ENCODE peak calls at places on chromosomes 3 and 15, in six cellular contexts. One of them, this sample, is unnamed.

GRCh38 chr3:171704002-171704401 is 106.3 kb downstream of the PLD1 start:
- DNase-seq in NCI-H1436: peak
- DNase-seq in NCI-H1105 treated with DMSO at 0.1 percent for 48 hours: no peak
- DNase-seq in progenitor cell of endocrine pancreas: no peak
- DNase-seq in small intestine: peak
- DNase-seq in NCI-H748 treated with DMSO at 0.1 percent for 48 hours: peak
- DNase-seq in this sample: peak

GRCh38 chr15:100879461-100880138 is at the start of gene ALDH1A3:
- DNase-seq in NCI-H1436: no peak
- DNase-seq in NCI-H1105 treated with DMSO at 0.1 percent for 48 hours: no peak
- DNase-seq in progenitor cell of endocrine pancreas: no peak
- DNase-seq in small intestine: no peak
- DNase-seq in NCI-H748 treated with DMSO at 0.1 percent for 48 hours: no peak
- DNase-seq in this sample: no peak

GRCh38 chr3:5019411-5020261 is 40.4 kb downstream of the BHLHE40 start:
- DNase-seq in NCI-H1436: no peak
- DNase-seq in NCI-H1105 treated with DMSO at 0.1 percent for 48 hours: no peak
- DNase-seq in progenitor cell of endocrine pancreas: no peak
- DNase-seq in small intestine: peak
- DNase-seq in NCI-H748 treated with DMSO at 0.1 percent for 48 hours: no peak
- DNase-seq in this sample: peak

GRCh38 chr3:71543371-71544016 is 40.0 kb downstream of the FOXP1 start:
- DNase-seq in NCI-H1436: no peak
- DNase-seq in NCI-H1105 treated with DMSO at 0.1 percent for 48 hours: no peak
- DNase-seq in progenitor cell of endocrine pancreas: no peak
- DNase-seq in small intestine: no peak
- DNase-seq in NCI-H748 treated with DMSO at 0.1 percent for 48 hours: no peak
- DNase-seq in this sample: no peak

GRCh38 chr3:143170676-143171075 is 51.1 kb downstream of the CHST2 start:
- DNase-seq in NCI-H1436: no peak
- DNase-seq in NCI-H1105 treated with DMSO at 0.1 percent for 48 hours: no peak
- DNase-seq in progenitor cell of endocrine pancreas: no peak
- DNase-seq in small intestine: peak
- DNase-seq in NCI-H748 treated with DMSO at 0.1 percent for 48 hours: no peak
- DNase-seq in this sample: peak

GRCh38 chr15:70835415-70835814 is 18.5 kb downstream of the LARP6 start:
- DNase-seq in NCI-H1436: no peak
- DNase-seq in NCI-H1105 treated with DMSO at 0.1 percent for 48 hours: no peak
- DNase-seq in progenitor cell of endocrine pancreas: no peak
- DNase-seq in small intestine: no peak
- DNase-seq in NCI-H748 treated with DMSO at 0.1 percent for 48 hours: no peak
- DNase-seq in this sample: peak

GRCh38 chr15:88664151-88664778 is 25.4 kb downstream of the ISG20 start:
- DNase-seq in NCI-H1436: no peak
- DNase-seq in NCI-H1105 treated with DMSO at 0.1 percent for 48 hours: no peak
- DNase-seq in progenitor cell of endocrine pancreas: no peak
- DNase-seq in small intestine: peak
- DNase-seq in NCI-H748 treated with DMSO at 0.1 percent for 48 hours: no peak
- DNase-seq in this sample: no peak

GRCh38 chr3:87069963-87070362 is 79.0 kb upstream of the VGLL3 start:
- DNase-seq in NCI-H1436: no peak
- DNase-seq in NCI-H1105 treated with DMSO at 0.1 percent for 48 hours: no peak
- DNase-seq in progenitor cell of endocrine pancreas: no peak
- DNase-seq in small intestine: peak
- DNase-seq in NCI-H748 treated with DMSO at 0.1 percent for 48 hours: no peak
- DNase-seq in this sample: no peak

GRCh38 chr3:81242871-81243270 is 518.6 kb downstream of the GBE1 start:
- DNase-seq in NCI-H1436: peak
- DNase-seq in NCI-H1105 treated with DMSO at 0.1 percent for 48 hours: peak
- DNase-seq in progenitor cell of endocrine pancreas: no peak
- DNase-seq in small intestine: peak
- DNase-seq in NCI-H748 treated with DMSO at 0.1 percent for 48 hours: peak
- DNase-seq in this sample: peak

GRCh38 chr15:53323197-53323596 is 436.3 kb downstream of the WDR72 start:
- DNase-seq in NCI-H1436: no peak
- DNase-seq in NCI-H1105 treated with DMSO at 0.1 percent for 48 hours: no peak
- DNase-seq in progenitor cell of endocrine pancreas: no peak
- DNase-seq in small intestine: peak
- DNase-seq in NCI-H748 treated with DMSO at 0.1 percent for 48 hours: no peak
- DNase-seq in this sample: no peak

GRCh38 chr3:173257797-173258196 is 116.8 kb upstream of the SPATA16 start:
- DNase-seq in NCI-H1436: no peak
- DNase-seq in NCI-H1105 treated with DMSO at 0.1 percent for 48 hours: no peak
- DNase-seq in progenitor cell of endocrine pancreas: no peak
- DNase-seq in small intestine: no peak
- DNase-seq in NCI-H748 treated with DMSO at 0.1 percent for 48 hours: no peak
- DNase-seq in this sample: no peak

GRCh38 chr3:150970665-150971327 is 1.7 kb downstream of the CLRN1 start:
- DNase-seq in NCI-H1436: no peak
- DNase-seq in NCI-H1105 treated with DMSO at 0.1 percent for 48 hours: no peak
- DNase-seq in progenitor cell of endocrine pancreas: no peak
- DNase-seq in small intestine: no peak
- DNase-seq in NCI-H748 treated with DMSO at 0.1 percent for 48 hours: no peak
- DNase-seq in this sample: peak

GRCh38 chr3:111035896-111036295 is 35.7 kb upstream of the NECTIN3 start:
- DNase-seq in NCI-H1436: no peak
- DNase-seq in NCI-H1105 treated with DMSO at 0.1 percent for 48 hours: no peak
- DNase-seq in progenitor cell of endocrine pancreas: no peak
- DNase-seq in small intestine: no peak
- DNase-seq in NCI-H748 treated with DMSO at 0.1 percent for 48 hours: no peak
- DNase-seq in this sample: no peak

GRCh38 chr3:57709559-57709958 is 16.7 kb upstream of the DENND6A start:
- DNase-seq in NCI-H1436: no peak
- DNase-seq in NCI-H1105 treated with DMSO at 0.1 percent for 48 hours: no peak
- DNase-seq in progenitor cell of endocrine pancreas: no peak
- DNase-seq in small intestine: no peak
- DNase-seq in NCI-H748 treated with DMSO at 0.1 percent for 48 hours: no peak
- DNase-seq in this sample: no peak

GRCh38 chr15:37981781-37982180 is 47.3 kb downstream of the TMCO5A start:
- DNase-seq in NCI-H1436: no peak
- DNase-seq in NCI-H1105 treated with DMSO at 0.1 percent for 48 hours: no peak
- DNase-seq in progenitor cell of endocrine pancreas: no peak
- DNase-seq in small intestine: peak
- DNase-seq in NCI-H748 treated with DMSO at 0.1 percent for 48 hours: no peak
- DNase-seq in this sample: peak

GRCh38 chr3:16740531-16740930 is 135.3 kb upstream of the DAZL start:
- DNase-seq in NCI-H1436: no peak
- DNase-seq in NCI-H1105 treated with DMSO at 0.1 percent for 48 hours: no peak
- DNase-seq in progenitor cell of endocrine pancreas: no peak
- DNase-seq in small intestine: no peak
- DNase-seq in NCI-H748 treated with DMSO at 0.1 percent for 48 hours: no peak
- DNase-seq in this sample: peak

GRCh38 chr3:44958406-44958805 is 17.6 kb downstream of the ZDHHC3 start:
- DNase-seq in NCI-H1436: no peak
- DNase-seq in NCI-H1105 treated with DMSO at 0.1 percent for 48 hours: no peak
- DNase-seq in progenitor cell of endocrine pancreas: no peak
- DNase-seq in small intestine: no peak
- DNase-seq in NCI-H748 treated with DMSO at 0.1 percent for 48 hours: no peak
- DNase-seq in this sample: no peak

GRCh38 chr15:48493084-48493762 is 152.3 kb downstream of the FBN1 start:
- DNase-seq in NCI-H1436: no peak
- DNase-seq in NCI-H1105 treated with DMSO at 0.1 percent for 48 hours: no peak
- DNase-seq in progenitor cell of endocrine pancreas: no peak
- DNase-seq in small intestine: no peak
- DNase-seq in NCI-H748 treated with DMSO at 0.1 percent for 48 hours: no peak
- DNase-seq in this sample: peak

GRCh38 chr3:100089802-100090668 is 24.3 kb downstream of the FILIP1L start:
- DNase-seq in NCI-H1436: no peak
- DNase-seq in NCI-H1105 treated with DMSO at 0.1 percent for 48 hours: no peak
- DNase-seq in progenitor cell of endocrine pancreas: no peak
- DNase-seq in small intestine: peak
- DNase-seq in NCI-H748 treated with DMSO at 0.1 percent for 48 hours: no peak
- DNase-seq in this sample: peak

GRCh38 chr3:50254577-50255250 is 14.2 kb upstream of the SEMA3B start:
- DNase-seq in NCI-H1436: no peak
- DNase-seq in NCI-H1105 treated with DMSO at 0.1 percent for 48 hours: no peak
- DNase-seq in progenitor cell of endocrine pancreas: no peak
- DNase-seq in small intestine: no peak
- DNase-seq in NCI-H748 treated with DMSO at 0.1 percent for 48 hours: no peak
- DNase-seq in this sample: peak

GRCh38 chr15:92879949-92880725 is 20.0 kb upstream of the CHD2 start:
- DNase-seq in NCI-H1436: peak
- DNase-seq in NCI-H1105 treated with DMSO at 0.1 percent for 48 hours: no peak
- DNase-seq in progenitor cell of endocrine pancreas: no peak
- DNase-seq in small intestine: no peak
- DNase-seq in NCI-H748 treated with DMSO at 0.1 percent for 48 hours: no peak
- DNase-seq in this sample: no peak

GRCh38 chr15:74845208-74845568 is 2.2 kb upstream of the ULK3 start:
- DNase-seq in NCI-H1436: no peak
- DNase-seq in NCI-H1105 treated with DMSO at 0.1 percent for 48 hours: no peak
- DNase-seq in progenitor cell of endocrine pancreas: no peak
- DNase-seq in small intestine: no peak
- DNase-seq in NCI-H748 treated with DMSO at 0.1 percent for 48 hours: no peak
- DNase-seq in this sample: no peak

GRCh38 chr3:159804726-159805410 is 183.8 kb upstream of the IL12A start:
- DNase-seq in NCI-H1436: peak
- DNase-seq in NCI-H1105 treated with DMSO at 0.1 percent for 48 hours: peak
- DNase-seq in progenitor cell of endocrine pancreas: peak
- DNase-seq in small intestine: peak
- DNase-seq in NCI-H748 treated with DMSO at 0.1 percent for 48 hours: peak
- DNase-seq in this sample: peak

GRCh38 chr3:184382326-184383032 is 2.6 kb downstream of the CHRD start:
- DNase-seq in NCI-H1436: no peak
- DNase-seq in NCI-H1105 treated with DMSO at 0.1 percent for 48 hours: no peak
- DNase-seq in progenitor cell of endocrine pancreas: no peak
- DNase-seq in small intestine: no peak
- DNase-seq in NCI-H748 treated with DMSO at 0.1 percent for 48 hours: no peak
- DNase-seq in this sample: no peak

GRCh38 chr15:90820481-90820880 is 47.9 kb upstream of the FURIN start:
- DNase-seq in NCI-H1436: no peak
- DNase-seq in NCI-H1105 treated with DMSO at 0.1 percent for 48 hours: no peak
- DNase-seq in progenitor cell of endocrine pancreas: no peak
- DNase-seq in small intestine: no peak
- DNase-seq in NCI-H748 treated with DMSO at 0.1 percent for 48 hours: no peak
- DNase-seq in this sample: no peak

GRCh38 chr3:112640333-112640863 is 545 bp downstream of the CCDC80 start:
- DNase-seq in NCI-H1436: no peak
- DNase-seq in NCI-H1105 treated with DMSO at 0.1 percent for 48 hours: no peak
- DNase-seq in progenitor cell of endocrine pancreas: no peak
- DNase-seq in small intestine: no peak
- DNase-seq in NCI-H748 treated with DMSO at 0.1 percent for 48 hours: no peak
- DNase-seq in this sample: peak

GRCh38 chr3:164794099-164794498 is 284.2 kb downstream of the SI start:
- DNase-seq in NCI-H1436: no peak
- DNase-seq in NCI-H1105 treated with DMSO at 0.1 percent for 48 hours: no peak
- DNase-seq in progenitor cell of endocrine pancreas: no peak
- DNase-seq in small intestine: no peak
- DNase-seq in NCI-H748 treated with DMSO at 0.1 percent for 48 hours: no peak
- DNase-seq in this sample: no peak

GRCh38 chr3:27166888-27167287 is 202.3 kb downstream of the NEK10 start:
- DNase-seq in NCI-H1436: no peak
- DNase-seq in NCI-H1105 treated with DMSO at 0.1 percent for 48 hours: no peak
- DNase-seq in progenitor cell of endocrine pancreas: no peak
- DNase-seq in small intestine: no peak
- DNase-seq in NCI-H748 treated with DMSO at 0.1 percent for 48 hours: no peak
- DNase-seq in this sample: peak

GRCh38 chr3:66693461-66693912 is 192.7 kb upstream of the LRIG1 start:
- DNase-seq in NCI-H1436: no peak
- DNase-seq in NCI-H1105 treated with DMSO at 0.1 percent for 48 hours: peak
- DNase-seq in progenitor cell of endocrine pancreas: no peak
- DNase-seq in small intestine: peak
- DNase-seq in NCI-H748 treated with DMSO at 0.1 percent for 48 hours: no peak
- DNase-seq in this sample: peak

GRCh38 chr3:68088216-68088615 is 433.8 kb upstream of the SUCLG2 start:
- DNase-seq in NCI-H1436: no peak
- DNase-seq in NCI-H1105 treated with DMSO at 0.1 percent for 48 hours: peak
- DNase-seq in progenitor cell of endocrine pancreas: no peak
- DNase-seq in small intestine: peak
- DNase-seq in NCI-H748 treated with DMSO at 0.1 percent for 48 hours: peak
- DNase-seq in this sample: no peak

GRCh38 chr3:126474498-126475410 is 937 bp downstream of the ZXDC start:
- DNase-seq in NCI-H1436: no peak
- DNase-seq in NCI-H1105 treated with DMSO at 0.1 percent for 48 hours: peak
- DNase-seq in progenitor cell of endocrine pancreas: peak
- DNase-seq in small intestine: peak
- DNase-seq in NCI-H748 treated with DMSO at 0.1 percent for 48 hours: no peak
- DNase-seq in this sample: peak

GRCh38 chr3:10437272-10437994 is 68.0 kb downstream of the ATP2B2 start:
- DNase-seq in NCI-H1436: no peak
- DNase-seq in NCI-H1105 treated with DMSO at 0.1 percent for 48 hours: no peak
- DNase-seq in progenitor cell of endocrine pancreas: no peak
- DNase-seq in small intestine: peak
- DNase-seq in NCI-H748 treated with DMSO at 0.1 percent for 48 hours: no peak
- DNase-seq in this sample: peak

This sample was measured in fibroblast of mammary gland.